ENCODE peak calls at places on chromosomes 7 and 10, in seven cellular contexts. One of them, this sample, is unnamed.

GRCh38 chr7:22563115-22563514 is 63.1 kb upstream of the STEAP1B start:
- DNase-seq in GM23338: no peak
- DNase-seq in CD4-positive, alpha-beta memory T cell: peak
- DNase-seq in HepG2: no peak
- DNase-seq in PC-9: no peak
- DNase-seq in H7: no peak
- DNase-seq in right lobe of liver: peak
- DNase-seq in this sample: no peak

GRCh38 chr10:43000651-43001426 is 76.0 kb upstream of the RET start:
- DNase-seq in H7: peak
- DNase-seq in GM23338: no peak
- DNase-seq in right lobe of liver: no peak
- DNase-seq in PC-9: no peak
- DNase-seq in CD4-positive, alpha-beta memory T cell: no peak
- DNase-seq in HepG2: no peak
- DNase-seq in this sample: no peak

GRCh38 chr7:132548489-132549078 is 27.7 kb downstream of the PLXNA4 start:
- DNase-seq in CD4-positive, alpha-beta memory T cell: no peak
- DNase-seq in PC-9: no peak
- DNase-seq in GM23338: no peak
- DNase-seq in HepG2: no peak
- DNase-seq in H7: no peak
- DNase-seq in right lobe of liver: no peak
- DNase-seq in this sample: no peak

GRCh38 chr7:27046854-27047549 is 48.8 kb downstream of the HOXA1 start:
- DNase-seq in H7: no peak
- DNase-seq in right lobe of liver: no peak
- DNase-seq in GM23338: no peak
- DNase-seq in PC-9: peak
- DNase-seq in HepG2: no peak
- DNase-seq in CD4-positive, alpha-beta memory T cell: no peak
- DNase-seq in this sample: no peak

GRCh38 chr7:7581531-7582179 is 15.0 kb downstream of the MIOS start:
- DNase-seq in PC-9: no peak
- DNase-seq in HepG2: no peak
- DNase-seq in GM23338: peak
- DNase-seq in right lobe of liver: no peak
- DNase-seq in H7: peak
- DNase-seq in CD4-positive, alpha-beta memory T cell: no peak
- DNase-seq in this sample: no peak

GRCh38 chr7:151623766-151624165 is 104.1 kb upstream of the RHEB start:
- DNase-seq in HepG2: no peak
- DNase-seq in PC-9: no peak
- DNase-seq in H7: no peak
- DNase-seq in right lobe of liver: no peak
- DNase-seq in GM23338: no peak
- DNase-seq in CD4-positive, alpha-beta memory T cell: no peak
- DNase-seq in this sample: no peak

GRCh38 chr10:15745748-15746147 is 26.0 kb upstream of the ITGA8 start:
- DNase-seq in CD4-positive, alpha-beta memory T cell: no peak
- DNase-seq in HepG2: no peak
- DNase-seq in H7: no peak
- DNase-seq in right lobe of liver: no peak
- DNase-seq in PC-9: no peak
- DNase-seq in GM23338: no peak
- DNase-seq in this sample: no peak

GRCh38 chr10:13921941-13922340 is 335.2 kb downstream of the PRPF18 start:
- DNase-seq in PC-9: no peak
- DNase-seq in H7: no peak
- DNase-seq in right lobe of liver: no peak
- DNase-seq in HepG2: no peak
- DNase-seq in GM23338: no peak
- DNase-seq in CD4-positive, alpha-beta memory T cell: no peak
- DNase-seq in this sample: no peak

GRCh38 chr10:127277063-127277462 is 80.7 kb upstream of the INSYN2A start:
- DNase-seq in CD4-positive, alpha-beta memory T cell: no peak
- DNase-seq in GM23338: no peak
- DNase-seq in H7: no peak
- DNase-seq in HepG2: no peak
- DNase-seq in right lobe of liver: no peak
- DNase-seq in PC-9: no peak
- DNase-seq in this sample: no peak

GRCh38 chr7:36726311-36726710 is 2.0 kb upstream of the AOAH start:
- DNase-seq in H7: no peak
- DNase-seq in right lobe of liver: no peak
- DNase-seq in GM23338: no peak
- DNase-seq in HepG2: no peak
- DNase-seq in CD4-positive, alpha-beta memory T cell: no peak
- DNase-seq in PC-9: no peak
- DNase-seq in this sample: no peak

GRCh38 chr7:50729962-50730361 is 52.7 kb downstream of the GRB10 start:
- DNase-seq in HepG2: no peak
- DNase-seq in H7: no peak
- DNase-seq in CD4-positive, alpha-beta memory T cell: no peak
- DNase-seq in right lobe of liver: no peak
- DNase-seq in PC-9: no peak
- DNase-seq in GM23338: no peak
- DNase-seq in this sample: no peak

GRCh38 chr7:107898997-107899594 is 8.1 kb downstream of the DLD start:
- DNase-seq in GM23338: no peak
- DNase-seq in right lobe of liver: no peak
- DNase-seq in HepG2: no peak
- DNase-seq in CD4-positive, alpha-beta memory T cell: no peak
- DNase-seq in PC-9: no peak
- DNase-seq in H7: no peak
- DNase-seq in this sample: no peak

GRCh38 chr10:132422931-132423813 is 26.2 kb downstream of the PWWP2B start:
- DNase-seq in HepG2: no peak
- DNase-seq in PC-9: no peak
- DNase-seq in GM23338: no peak
- DNase-seq in right lobe of liver: no peak
- DNase-seq in H7: no peak
- DNase-seq in CD4-positive, alpha-beta memory T cell: no peak
- DNase-seq in this sample: no peak

GRCh38 chr10:6813876-6814275 is 233.8 kb upstream of the PRKCQ start:
- DNase-seq in H7: no peak
- DNase-seq in CD4-positive, alpha-beta memory T cell: no peak
- DNase-seq in GM23338: no peak
- DNase-seq in right lobe of liver: no peak
- DNase-seq in PC-9: no peak
- DNase-seq in HepG2: no peak
- DNase-seq in this sample: no peak

GRCh38 chr7:28033386-28033785 is 147.2 kb downstream of the JAZF1 start:
- DNase-seq in PC-9: peak
- DNase-seq in HepG2: no peak
- DNase-seq in GM23338: no peak
- DNase-seq in H7: no peak
- DNase-seq in right lobe of liver: no peak
- DNase-seq in CD4-positive, alpha-beta memory T cell: no peak
- DNase-seq in this sample: no peak

GRCh38 chr10:73734028-73734720 is 10.0 kb upstream of the SEC24C start:
- DNase-seq in GM23338: peak
- DNase-seq in HepG2: no peak
- DNase-seq in right lobe of liver: no peak
- DNase-seq in CD4-positive, alpha-beta memory T cell: no peak
- DNase-seq in H7: no peak
- DNase-seq in PC-9: no peak
- DNase-seq in this sample: no peak

GRCh38 chr10:73732426-73732825 is 11.7 kb upstream of the SEC24C start:
- DNase-seq in HepG2: no peak
- DNase-seq in CD4-positive, alpha-beta memory T cell: no peak
- DNase-seq in H7: no peak
- DNase-seq in right lobe of liver: no peak
- DNase-seq in PC-9: no peak
- DNase-seq in GM23338: peak
- DNase-seq in this sample: no peak

GRCh38 chr10:73730153-73730906 is 13.8 kb upstream of the SEC24C start:
- DNase-seq in PC-9: peak
- DNase-seq in HepG2: peak
- DNase-seq in right lobe of liver: peak
- DNase-seq in GM23338: peak
- DNase-seq in H7: peak
- DNase-seq in CD4-positive, alpha-beta memory T cell: peak
- DNase-seq in this sample: peak

GRCh38 chr10:73732931-73733623 is 11.1 kb upstream of the SEC24C start:
- DNase-seq in GM23338: peak
- DNase-seq in H7: peak
- DNase-seq in right lobe of liver: no peak
- DNase-seq in PC-9: no peak
- DNase-seq in CD4-positive, alpha-beta memory T cell: no peak
- DNase-seq in HepG2: no peak
- DNase-seq in this sample: no peak

GRCh38 chr10:73731588-73732375 is 12.4 kb upstream of the SEC24C start:
- DNase-seq in right lobe of liver: no peak
- DNase-seq in GM23338: no peak
- DNase-seq in PC-9: no peak
- DNase-seq in HepG2: no peak
- DNase-seq in H7: peak
- DNase-seq in CD4-positive, alpha-beta memory T cell: no peak
- DNase-seq in this sample: no peak
- H3K4me3 ChIP-seq in right lobe of liver: no peak
- H3K4me3 ChIP-seq in GM23338: peak
- H3K4me3 ChIP-seq in PC-9: peak
- H3K4me3 ChIP-seq in HepG2: no peak
- H3K4me3 ChIP-seq in H7: no peak
- H3K4me3 ChIP-seq in CD4-positive, alpha-beta memory T cell: no peak
- H3K4me3 ChIP-seq in this sample: peak

GRCh38 chr7:117871401-117871777 is 1.9 kb downstream of the CTTNBP2 start:
- DNase-seq in PC-9: no peak
- DNase-seq in GM23338: no peak
- DNase-seq in HepG2: no peak
- DNase-seq in H7: no peak
- DNase-seq in CD4-positive, alpha-beta memory T cell: no peak
- DNase-seq in right lobe of liver: no peak
- DNase-seq in this sample: no peak

GRCh38 chr7:117870405-117870905 is 2.8 kb downstream of the CTTNBP2 start:
- DNase-seq in CD4-positive, alpha-beta memory T cell: no peak
- DNase-seq in GM23338: no peak
- DNase-seq in HepG2: no peak
- DNase-seq in PC-9: no peak
- DNase-seq in H7: no peak
- DNase-seq in right lobe of liver: no peak
- DNase-seq in this sample: no peak

GRCh38 chr7:117872565-117873055 is 631 bp downstream of the CTTNBP2 start:
- DNase-seq in CD4-positive, alpha-beta memory T cell: no peak
- DNase-seq in right lobe of liver: peak
- DNase-seq in HepG2: no peak
- DNase-seq in PC-9: no peak
- DNase-seq in H7: peak
- DNase-seq in GM23338: peak
- DNase-seq in this sample: no peak

GRCh38 chr7:117873056-117873932 is at the start of gene CTTNBP2:
- DNase-seq in GM23338: peak
- DNase-seq in HepG2: no peak
- DNase-seq in CD4-positive, alpha-beta memory T cell: no peak
- DNase-seq in H7: peak
- DNase-seq in PC-9: no peak
- DNase-seq in right lobe of liver: peak
- DNase-seq in this sample: no peak

GRCh38 chr7:117871778-117872538 is 1.3 kb downstream of the CTTNBP2 start:
- DNase-seq in CD4-positive, alpha-beta memory T cell: no peak
- DNase-seq in H7: peak
- DNase-seq in GM23338: peak
- DNase-seq in HepG2: no peak
- DNase-seq in PC-9: no peak
- DNase-seq in right lobe of liver: peak
- DNase-seq in this sample: no peak
- H3K4me3 ChIP-seq in CD4-positive, alpha-beta memory T cell: no peak
- H3K4me3 ChIP-seq in H7: peak
- H3K4me3 ChIP-seq in GM23338: peak
- H3K4me3 ChIP-seq in HepG2: no peak
- H3K4me3 ChIP-seq in PC-9: no peak
- H3K4me3 ChIP-seq in right lobe of liver: peak
- H3K4me3 ChIP-seq in this sample: no peak

GRCh38 chr7:15085361-15085760 is 182.8 kb upstream of the DGKB start:
- DNase-seq in right lobe of liver: no peak
- DNase-seq in CD4-positive, alpha-beta memory T cell: no peak
- DNase-seq in H7: no peak
- DNase-seq in HepG2: no peak
- DNase-seq in PC-9: no peak
- DNase-seq in GM23338: no peak
- DNase-seq in this sample: no peak

GRCh38 chr7:15086171-15086745 is 183.7 kb upstream of the DGKB start:
- DNase-seq in PC-9: no peak
- DNase-seq in HepG2: no peak
- DNase-seq in CD4-positive, alpha-beta memory T cell: no peak
- DNase-seq in H7: no peak
- DNase-seq in GM23338: no peak
- DNase-seq in right lobe of liver: no peak
- DNase-seq in this sample: no peak

GRCh38 chr7:15084368-15084767 is 181.8 kb upstream of the DGKB start:
- DNase-seq in H7: no peak
- DNase-seq in GM23338: no peak
- DNase-seq in PC-9: no peak
- DNase-seq in HepG2: no peak
- DNase-seq in CD4-positive, alpha-beta memory T cell: no peak
- DNase-seq in right lobe of liver: no peak
- DNase-seq in this sample: no peak

GRCh38 chr7:15081891-15082290 is 179.3 kb upstream of the DGKB start:
- DNase-seq in right lobe of liver: no peak
- DNase-seq in H7: no peak
- DNase-seq in HepG2: no peak
- DNase-seq in PC-9: no peak
- DNase-seq in CD4-positive, alpha-beta memory T cell: no peak
- DNase-seq in GM23338: no peak
- DNase-seq in this sample: no peak

GRCh38 chr7:15086882-15087281 is 184.3 kb upstream of the DGKB start:
- DNase-seq in PC-9: no peak
- DNase-seq in GM23338: no peak
- DNase-seq in HepG2: no peak
- DNase-seq in CD4-positive, alpha-beta memory T cell: no peak
- DNase-seq in H7: no peak
- DNase-seq in right lobe of liver: no peak
- DNase-seq in this sample: no peak
- H3K4me3 ChIP-seq in PC-9: no peak
- H3K4me3 ChIP-seq in GM23338: no peak
- H3K4me3 ChIP-seq in HepG2: no peak
- H3K4me3 ChIP-seq in CD4-positive, alpha-beta memory T cell: no peak
- H3K4me3 ChIP-seq in H7: no peak
- H3K4me3 ChIP-seq in right lobe of liver: no peak
- H3K4me3 ChIP-seq in this sample: no peak

DNA sequence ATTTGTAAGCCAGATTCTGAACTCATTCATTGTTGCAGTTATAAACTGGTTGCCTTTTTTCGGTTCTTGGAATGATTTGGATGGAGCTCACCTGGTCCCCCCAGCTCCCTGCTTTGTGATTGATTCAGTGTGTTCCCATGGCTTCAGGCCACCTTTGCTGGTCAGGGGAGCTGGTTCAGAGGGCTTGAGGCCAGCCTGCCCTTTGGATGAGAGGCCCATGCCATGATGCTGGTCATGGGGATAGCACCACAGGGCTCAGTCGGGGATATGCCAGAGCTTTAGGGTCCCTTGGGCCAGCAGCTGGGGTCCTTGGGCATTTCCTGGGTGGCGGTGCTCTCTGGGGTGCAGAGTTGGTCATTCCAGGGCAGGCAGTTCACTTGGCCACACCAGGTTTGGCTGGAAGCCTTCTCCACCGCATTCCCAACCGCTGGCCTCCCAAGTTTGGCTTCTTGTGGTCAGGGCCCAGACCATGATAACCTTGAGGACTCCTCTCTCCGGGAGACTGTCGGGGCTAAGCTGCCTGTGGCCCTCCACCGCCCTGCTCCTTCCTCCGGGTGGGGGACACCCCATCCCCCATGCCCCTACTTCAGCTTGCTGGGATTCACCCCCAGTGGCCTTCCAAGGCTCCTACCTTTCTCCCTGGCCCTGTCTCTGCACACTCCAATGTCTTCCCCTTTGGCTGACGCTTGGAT is 65.1 kb downstream of the MGMT start:
- DNase-seq in PC-9: peak
- DNase-seq in HepG2: no peak
- DNase-seq in GM23338: no peak
- DNase-seq in CD4-positive, alpha-beta memory T cell: no peak
- DNase-seq in H7: peak
- DNase-seq in right lobe of liver: no peak
- DNase-seq in this sample: no peak
- H3K4me3 ChIP-seq in PC-9: no peak
- H3K4me3 ChIP-seq in HepG2: no peak
- H3K4me3 ChIP-seq in GM23338: no peak
- H3K4me3 ChIP-seq in CD4-positive, alpha-beta memory T cell: no peak
- H3K4me3 ChIP-seq in H7: no peak
- H3K4me3 ChIP-seq in right lobe of liver: no peak
- H3K4me3 ChIP-seq in this sample: no peak

This sample was measured in DND-41.